ENCODE peak calls at places on chromosomes 13 and 19, in six cellular contexts. Z is CD8-positive, alpha-beta memory T cell; N is thoracic aorta; S is IMR-90; E is suprapubic skin; B is CD4-positive, CD25-positive, alpha-beta regulatory T cell. Q is an unnamed sample.

GRCh38 chr19:16628984-16629691 is 1.1 kb upstream of the MED26 start:
- DNase-seq in Z (no peak), N (no peak), S (peak; percentile 72), E (no peak), B (peak; percentile 68), Q (no peak)

GRCh38 chr19:41299046-41299754 is 10.8 kb upstream of the CCDC97 start:
- DNase-seq in Z (no peak), N (no peak), S (no peak), E (no peak), B (no peak), Q (no peak)

GRCh38 chr19:17473041-17473440 is 2.7 kb downstream of the SLC27A1 start:
- DNase-seq in Z (no peak), N (no peak), S (peak; percentile 90), E (no peak), B (no peak), Q (no peak)

GRCh38 chr13:101423872-101424271 is 7.6 kb upstream of the NALCN start:
- DNase-seq in Z (no peak), N (no peak), S (no peak), E (no peak), B (no peak), Q (no peak)

GRCh38 chr19:16949496-16950023 is 60.8 kb downstream of the F2RL3 start:
- DNase-seq in Z (no peak), N (no peak), S (no peak), E (peak; percentile 67), B (no peak), Q (no peak)

GRCh38 chr13:106415427-106415826 is 120.0 kb downstream of the EFNB2 start:
- DNase-seq in Z (no peak), N (no peak), S (peak; percentile 11), E (no peak), B (no peak), Q (no peak)

GRCh38 chr13:102139626-102140025 is 262.2 kb downstream of the FGF14 start:
- DNase-seq in Z (no peak), N (no peak), S (no peak), E (no peak), B (no peak), Q (no peak)

GRCh38 chr13:34044660-34045080 is 226.7 kb downstream of the RFC3 start:
- DNase-seq in Z (no peak), N (no peak), S (peak; percentile 33), E (no peak), B (no peak), Q (no peak)

GRCh38 chr19:42501733-42502132 is 26.5 kb downstream of the CEACAM1 start:
- DNase-seq in Z (no peak), N (no peak), S (no peak), E (no peak), B (no peak), Q (no peak)

GRCh38 chr19:41377977-41378707 is 1.8 kb downstream of the TMEM91 start:
- DNase-seq in Z (no peak), N (no peak), S (no peak), E (no peak), B (no peak), Q (no peak)

GRCh38 chr19:4567584-4568071 is 8.1 kb upstream of the SEMA6B start:
- DNase-seq in Z (peak; percentile 26), N (no peak), S (peak; percentile 20), E (no peak), B (peak; percentile 53), Q (peak; percentile 51)

GRCh38 chr13:48819889-48820288 is 155.8 kb upstream of the FNDC3A start:
- DNase-seq in Z (no peak), N (no peak), S (no peak), E (no peak), B (no peak), Q (no peak)

GRCh38 chr19:17165715-17166114 is 49.4 kb upstream of the USE1 start:
- DNase-seq in Z (no peak), N (no peak), S (no peak), E (no peak), B (no peak), Q (no peak)

GRCh38 chr13:46846736-46847135 is 49.8 kb upstream of the ESD start:
- DNase-seq in Z (no peak), N (no peak), S (no peak), E (no peak), B (no peak), Q (no peak)

GRCh38 chr13:44697058-44697457 is 120.9 kb upstream of the TSC22D1 start:
- DNase-seq in Z (no peak), N (no peak), S (no peak), E (no peak), B (no peak), Q (no peak)

GRCh38 chr13:20980420-20980819 is 77.9 kb upstream of the XPO4 start:
- DNase-seq in Z (no peak), N (no peak), S (no peak), E (peak; percentile 32), B (no peak), Q (no peak)

GRCh38 chr13:112893570-112894422 is 75.2 kb upstream of the MCF2L start:
- DNase-seq in Z (no peak), N (no peak), S (peak; percentile 21), E (no peak), B (peak; percentile 16), Q (no peak)

GRCh38 chr13:97241761-97242160 is 19.6 kb downstream of the MBNL2 start:
- DNase-seq in Z (no peak), N (no peak), S (no peak), E (no peak), B (no peak), Q (no peak)

GRCh38 chr19:31641591-31641990 is 292.4 kb upstream of the TSHZ3 start:
- DNase-seq in Z (no peak), N (no peak), S (no peak), E (no peak), B (no peak), Q (no peak)

GRCh38 chr13:29260684-29261083 is 334.8 kb downstream of the SLC7A1 start:
- DNase-seq in Z (no peak), N (no peak), S (no peak), E (no peak), B (no peak), Q (no peak)

GRCh38 chr13:101341464-101341863 is 74.8 kb downstream of the NALCN start:
- DNase-seq in Z (no peak), N (no peak), S (peak; percentile 12), E (no peak), B (no peak), Q (no peak)

GRCh38 chr19:9130965-9131364 is 4.2 kb upstream of the OR7G3 start:
- DNase-seq in Z (no peak), N (no peak), S (no peak), E (no peak), B (no peak), Q (no peak)

GRCh38 chr19:9727644-9728043 is 40.9 kb downstream of the ZNF846 start:
- DNase-seq in Z (no peak), N (no peak), S (no peak), E (no peak), B (no peak), Q (no peak)

GRCh38 chr19:16535381-16535780 is 6.9 kb downstream of the CHERP start:
- DNase-seq in Z (no peak), N (no peak), S (no peak), E (no peak), B (no peak), Q (no peak)

GRCh38 chr19:16594131-16594586 is 21.9 kb upstream of the SLC35E1 start:
- DNase-seq in Z (peak; percentile 64), N (no peak), S (no peak), E (no peak), B (peak; percentile 37), Q (no peak)

DNA sequence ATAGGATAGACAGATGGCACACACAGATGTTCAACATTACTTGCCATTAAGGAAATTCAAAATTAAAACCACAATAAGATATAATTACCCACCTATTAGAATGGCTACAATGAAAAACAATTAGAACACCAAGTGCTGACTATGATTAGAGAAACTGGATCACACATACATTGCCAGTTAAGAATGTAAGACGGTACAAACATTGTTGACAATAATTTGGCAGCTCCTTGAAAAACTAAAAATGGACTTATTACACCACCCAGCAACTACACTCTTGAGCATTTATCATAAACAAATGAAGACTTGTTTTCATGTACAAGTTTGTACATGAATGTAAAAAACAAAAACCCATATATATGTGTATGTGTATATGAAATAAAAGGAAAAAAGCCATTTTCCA is 13.7 kb downstream of the ZNF461 start:
- DNase-seq in Z (no peak), N (no peak), S (no peak), E (no peak), B (no peak), Q (no peak)
- H3K9me3 ChIP-seq in Z (peaks cover 12% of the 10 kb centered on the region), N (peaks cover 77% of the 10 kb centered on the region), S (peaks cover 33% of the 10 kb centered on the region), E (peaks cover 52% of the 10 kb centered on the region), B (peaks cover 59% of the 10 kb centered on the region), Q (peaks cover 9% of the 10 kb centered on the region)

DNA sequence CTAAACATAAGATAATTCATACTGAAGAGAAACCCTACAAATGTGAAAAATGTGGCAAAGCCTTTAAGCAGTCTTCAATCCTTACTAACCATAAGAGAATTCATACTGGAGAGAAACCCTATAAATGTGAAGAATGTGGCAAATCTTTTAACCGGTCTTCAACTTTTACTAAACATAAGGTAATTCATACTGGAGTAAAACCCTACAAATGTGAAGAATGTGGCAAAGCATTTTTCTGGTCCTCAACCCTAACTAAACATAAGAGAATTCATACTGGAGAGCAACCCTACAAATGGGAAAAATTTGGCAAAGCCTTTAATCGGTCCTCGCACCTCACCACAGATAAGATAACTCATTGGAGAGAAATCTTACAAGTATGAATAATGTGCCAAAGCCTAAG is 40.6 kb downstream of the ZNF254 start:
- DNase-seq in Z (no peak), N (no peak), S (no peak), E (no peak), B (no peak), Q (no peak)
- H3K9me3 ChIP-seq in Z (peaks cover 46% of the 10 kb centered on the region), N (peaks cover 93% of the 10 kb centered on the region), S (peaks cover 37% of the 10 kb centered on the region), E (peaks cover 86% of the 10 kb centered on the region), B (peaks cover 79% of the 10 kb centered on the region), Q (peaks cover 6% of the 10 kb centered on the region)

DNA sequence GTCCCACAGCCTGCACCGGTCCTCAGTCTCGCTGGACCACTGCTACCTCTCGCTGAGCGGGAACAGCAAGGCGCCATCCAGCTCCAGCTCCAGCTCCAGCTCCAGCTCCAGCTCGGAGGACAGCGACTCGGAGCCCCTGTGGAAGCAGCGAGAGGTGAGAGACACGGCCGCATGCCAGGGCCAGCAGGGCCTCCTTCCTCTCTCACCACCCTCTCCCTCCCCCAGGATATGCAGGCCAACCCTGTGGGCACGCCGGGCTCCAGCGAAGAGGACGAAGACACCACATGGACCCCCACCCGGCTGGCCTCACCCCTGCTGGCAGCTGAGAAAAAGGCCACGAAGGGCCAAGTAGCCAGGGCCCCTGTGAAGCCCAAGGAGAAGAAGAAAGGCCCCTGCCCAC is 7.3 kb downstream of the SIX5 start:
- DNase-seq in Z (no peak), N (no peak), S (no peak), E (no peak), B (no peak), Q (no peak)
- H3K9me3 ChIP-seq in Z (no peaks in the 10 kb centered on the region), N (no peaks in the 10 kb centered on the region), S (no peaks in the 10 kb centered on the region), E (no peaks in the 10 kb centered on the region), B (no peaks in the 10 kb centered on the region), Q (no peaks in the 10 kb centered on the region)

DNA sequence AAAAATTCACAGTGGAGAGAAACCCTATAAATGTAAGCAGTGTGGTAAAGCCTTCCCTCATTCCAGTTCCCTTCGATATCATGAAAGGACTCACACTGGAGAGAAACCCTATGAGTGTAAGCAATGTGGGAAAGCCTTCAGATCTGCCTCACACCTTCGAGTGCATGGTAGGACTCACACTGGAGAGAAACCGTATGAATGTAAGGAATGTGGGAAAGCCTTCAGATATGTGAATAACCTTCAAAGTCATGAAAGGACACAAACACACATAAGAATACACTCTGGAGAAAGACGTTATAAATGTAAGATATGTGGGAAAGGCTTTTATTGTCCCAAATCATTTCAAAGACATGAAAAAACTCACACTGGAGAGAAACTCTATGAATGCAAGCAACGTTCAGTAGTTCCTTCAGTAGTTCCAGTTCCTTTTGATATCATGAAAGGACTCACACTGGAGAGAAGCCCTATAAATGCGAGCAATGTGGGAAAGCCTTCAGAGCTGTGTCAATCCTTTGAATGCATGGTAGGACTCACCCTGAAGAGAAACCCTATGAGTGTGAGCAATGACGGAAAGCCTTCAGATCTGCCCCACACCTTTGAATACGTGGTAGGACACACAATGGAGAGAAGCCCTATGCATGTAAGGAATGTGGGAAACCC is 16.1 kb upstream of the ZNF439 start:
- DNase-seq in Z (no peak), N (no peak), S (no peak), E (no peak), B (no peak), Q (no peak)
- H3K9me3 ChIP-seq in Z (peaks cover 37% of the 10 kb centered on the region), N (peaks cover 62% of the 10 kb centered on the region), S (peaks cover 49% of the 10 kb centered on the region), E (peaks cover 34% of the 10 kb centered on the region), B (peaks cover 70% of the 10 kb centered on the region), Q (peaks cover 28% of the 10 kb centered on the region)

Q was measured in lung.